ENCODE peak calls at places on chromosomes 1 and 21, in seven cellular contexts. I is iris pigment epithelial cell; S is activated CD4-positive, alpha-beta T cell treated with anti-CD3 and anti-CD28 coated beads for 1 hour; J is stimulated activated CD8-positive, alpha-beta memory T cell treated with anti-CD3 and anti-CD28 coated beads, Interleukin-7, amount 100 ng/mL, for 1 hour; C is colonic mucosa; V is activated CD8-positive, alpha-beta memory T cell treated with anti-CD3 and anti-CD28 coated beads for 4 hours; N is left lung. R is an unnamed sample.

GRCh38 chr1:90114521-90115141 is 119.7 kb downstream of the ZNF326 start:
- DNase-seq in N (no peak), J (no peak), C (no peak), S (no peak), V (no peak), I (peak; percentile 56), R (no peak)

GRCh38 chr1:79859212-79859948 is 852.9 kb upstream of the ADGRL4 start:
- DNase-seq in C (no peak), N (no peak), J (no peak), I (peak; percentile 73), V (no peak), S (no peak), R (no peak)

GRCh38 chr1:194117582-194117981 is 931.2 kb upstream of the B3GALT2 start:
- DNase-seq in J (no peak), C (no peak), N (no peak), S (no peak), I (no peak), V (no peak), R (no peak)

GRCh38 chr1:244094880-244095522 is 43.9 kb downstream of the ZBTB18 start:
- DNase-seq in S (no peak), J (no peak), C (no peak), V (no peak), N (no peak), I (no peak), R (no peak)

GRCh38 chr21:42037943-42038342 is 27.8 kb upstream of the ZBTB21 start:
- DNase-seq in V (no peak), N (no peak), S (no peak), J (no peak), C (peak; percentile 37), I (no peak), R (no peak)

GRCh38 chr1:77514871-77515776 is 167.3 kb downstream of the ZZZ3 start:
- DNase-seq in J (no peak), S (no peak), V (no peak), C (no peak), I (peak; percentile 65), N (no peak), R (no peak)

GRCh38 chr1:174040387-174040786 is 18.2 kb upstream of the RC3H1 start:
- DNase-seq in J (no peak), N (no peak), I (peak; percentile 90), C (no peak), S (no peak), V (no peak), R (no peak)

GRCh38 chr1:94055459-94056122 is 65.4 kb downstream of the ABCA4 start:
- DNase-seq in I (no peak), J (no peak), V (no peak), N (no peak), C (no peak), S (no peak), R (no peak)

GRCh38 chr1:175530167-175530566 is 213.2 kb downstream of the TNR start:
- DNase-seq in V (no peak), S (no peak), C (no peak), J (no peak), N (no peak), I (no peak), R (no peak)

GRCh38 chr1:6033124-6033523 is 12.6 kb upstream of the KCNAB2 start:
- DNase-seq in V (no peak), C (no peak), S (no peak), N (no peak), I (no peak), J (no peak), R (no peak)

GRCh38 chr1:37040773-37041172 is 6.5 kb upstream of the GRIK3 start:
- DNase-seq in S (no peak), V (no peak), C (no peak), I (no peak), J (no peak), N (no peak), R (no peak)